ENCODE peak calls at places on chromosomes 6 and 20, in nine cellular contexts. J is stomach, U is HL-60, Y is WTC11, B is spleen, F is K562, H is adrenal gland, T is foreskin keratinocyte, C is Calu3. Z is an unnamed sample.

GRCh38 chr20:38498909-38499308 is 26.3 kb downstream of the RALGAPB start:
- DNase-seq in J (no peak), U (no peak), Y (no peak), B (no peak), F (no peak), H (no peak), T (peak; percentile 20), C (no peak), Z (no peak)

GRCh38 chr6:34157851-34158250 is 12.0 kb upstream of the GRM4 start:
- DNase-seq in J (no peak), U (no peak), Y (peak; percentile 6), B (peak; percentile 31), F (no peak), H (no peak), T (no peak), C (no peak), Z (peak; percentile 15)

GRCh38 chr6:147805155-147805554 is 296.7 kb downstream of the SAMD5 start:
- DNase-seq in J (no peak), U (no peak), Y (no peak), B (no peak), F (no peak), H (no peak), T (no peak), C (no peak), Z (no peak)

GRCh38 chr20:21303872-21304586 is 898 bp downstream of the XRN2 start:
- DNase-seq in J (no peak), U (peak; percentile 25), Y (no peak), B (no peak), F (no peak), H (no peak), T (no peak), C (no peak), Z (no peak)

GRCh38 chr20:10492065-10492464 is 57.0 kb downstream of the SLX4IP start:
- DNase-seq in J (no peak), U (peak; percentile 70), Y (no peak), B (no peak), F (peak; percentile 14), H (no peak), T (no peak), C (no peak), Z (peak; percentile 74)

GRCh38 chr6:155818698-155819097 is 363.1 kb upstream of the NOX3 start:
- DNase-seq in J (no peak), U (no peak), Y (no peak), B (no peak), F (no peak), H (no peak), T (no peak), C (no peak), Z (no peak)

GRCh38 chr20:54643761-54644160 is 168.4 kb downstream of the DOK5 start:
- DNase-seq in J (no peak), U (no peak), Y (no peak), B (no peak), F (no peak), H (no peak), T (peak; percentile 54), C (no peak), Z (no peak)

GRCh38 chr6:14354919-14355572 is 237.5 kb downstream of the CD83 start:
- DNase-seq in J (peak; percentile 31), U (peak; percentile 87), Y (no peak), B (no peak), F (no peak), H (peak; percentile 28), T (peak; percentile 67), C (peak; percentile 19), Z (peak; percentile 64)

GRCh38 chr20:9392892-9393857 is 121.2 kb upstream of the LAMP5 start:
- DNase-seq in J (peak; percentile 67), U (peak; percentile 50), Y (peak; percentile 79), B (no peak), F (peak; percentile 9), H (peak; percentile 51), T (peak; percentile 48), C (peak; percentile 51), Z (peak; percentile 68)

GRCh38 chr6:106757267-106757666 is 127.9 kb downstream of the QRSL1 start:
- DNase-seq in J (no peak), U (no peak), Y (no peak), B (no peak), F (no peak), H (no peak), T (no peak), C (no peak), Z (no peak)

GRCh38 chr6:2132416-2132815 is 113.0 kb downstream of the GMDS start:
- DNase-seq in J (no peak), U (no peak), Y (no peak), B (no peak), F (no peak), H (no peak), T (peak; percentile 33), C (peak; percentile 20), Z (no peak)

GRCh38 chr6:114108119-114109002 is 137.4 kb upstream of the HDAC2 start:
- DNase-seq in J (peak; percentile 69), U (peak; percentile 62), Y (peak; percentile 89), B (no peak), F (peak; percentile 15), H (peak; percentile 74), T (peak; percentile 50), C (peak; percentile 84), Z (no peak)

GRCh38 chr20:53352727-53353440 is 240.8 kb downstream of the ZNF217 start:
- DNase-seq in J (no peak), U (no peak), Y (no peak), B (no peak), F (no peak), H (no peak), T (no peak), C (no peak), Z (no peak)

GRCh38 chr6:155234687-155235543 is 28.9 kb upstream of the CLDN20 start:
- DNase-seq in J (no peak), U (no peak), Y (no peak), B (no peak), F (no peak), H (no peak), T (no peak), C (no peak), Z (no peak)

GRCh38 chr20:61508301-61508700 is 256.2 kb downstream of the CDH4 start:
- DNase-seq in J (no peak), U (no peak), Y (no peak), B (no peak), F (no peak), H (no peak), T (no peak), C (no peak), Z (no peak)

GRCh38 chr6:111534366-111534765 is 51.3 kb upstream of the REV3L start:
- DNase-seq in J (peak; percentile 92), U (peak; percentile 80), Y (no peak), B (no peak), F (no peak), H (peak; percentile 55), T (no peak), C (peak; percentile 49), Z (no peak)

GRCh38 chr20:44959896-44960852 is at the start of gene TOMM34:
- DNase-seq in J (peak; percentile 98), U (peak; percentile 94), Y (peak; percentile 95), B (peak; percentile 99), F (peak; percentile 96), H (peak; percentile 93), T (peak; percentile 77), C (peak; percentile 99), Z (peak; percentile 82)
- TF ChIP-seq CTCF in J (no peak), U (no peak), Y (no peak), B (peak; percentile 32), F (peak; percentile 18), H (no peak), T (peak; percentile 13), C (no peak), Z (no peak)

GRCh38 chr6:27314046-27314445 is 2.0 kb upstream of the POM121L2 start:
- DNase-seq in J (no peak), U (no peak), Y (no peak), B (no peak), F (no peak), H (no peak), T (no peak), C (no peak), Z (no peak)

GRCh38 chr6:27312146-27312949 is at the start of gene POM121L2:
- DNase-seq in J (peak; percentile 80), U (peak; percentile 75), Y (peak; percentile 84), B (peak; percentile 78), F (no peak), H (peak; percentile 41), T (peak; percentile 70), C (peak; percentile 84), Z (peak; percentile 49)

GRCh38 chr6:27311806-27312145 is 297 bp downstream of the POM121L2 start:
- DNase-seq in J (no peak), U (no peak), Y (peak; percentile 44), B (no peak), F (no peak), H (no peak), T (no peak), C (no peak), Z (no peak)

GRCh38 chr6:27312950-27313271 is 838 bp upstream of the POM121L2 start:
- DNase-seq in J (no peak), U (no peak), Y (no peak), B (no peak), F (no peak), H (no peak), T (no peak), C (no peak), Z (no peak)
- TF ChIP-seq CTCF in J (no peak), U (no peak), Y (peak; percentile 16), B (no peak), F (no peak), H (no peak), T (no peak), C (peak; percentile 1), Z (no peak)

GRCh38 chr6:3259491-3259958 is 778 bp downstream of the PSMG4 start:
- DNase-seq in J (peak; percentile 54), U (peak; percentile 64), Y (no peak), B (peak; percentile 80), F (no peak), H (no peak), T (peak; percentile 56), C (peak; percentile 15), Z (no peak)
- TF ChIP-seq CTCF in J (no peak), U (no peak), Y (no peak), B (no peak), F (no peak), H (no peak), T (peak; percentile 24), C (no peak), Z (no peak)

GRCh38 chr6:162125659-162126058 is 601.9 kb downstream of the PRKN start:
- DNase-seq in J (no peak), U (no peak), Y (no peak), B (no peak), F (no peak), H (no peak), T (no peak), C (no peak), Z (no peak)

GRCh38 chr6:162118706-162119105 is 608.9 kb downstream of the PRKN start:
- DNase-seq in J (no peak), U (no peak), Y (no peak), B (no peak), F (no peak), H (no peak), T (no peak), C (no peak), Z (no peak)

GRCh38 chr6:162119349-162119748 is 608.2 kb downstream of the PRKN start:
- DNase-seq in J (no peak), U (peak; percentile 59), Y (no peak), B (no peak), F (no peak), H (no peak), T (peak; percentile 31), C (no peak), Z (peak; percentile 61)

GRCh38 chr6:162124710-162125435 is 602.7 kb downstream of the PRKN start:
- DNase-seq in J (no peak), U (no peak), Y (no peak), B (no peak), F (no peak), H (no peak), T (no peak), C (no peak), Z (no peak)

GRCh38 chr6:162123797-162124196 is 603.8 kb downstream of the PRKN start:
- DNase-seq in J (no peak), U (no peak), Y (no peak), B (no peak), F (no peak), H (no peak), T (no peak), C (no peak), Z (no peak)
- TF ChIP-seq CTCF in J (no peak), U (no peak), Y (peak; percentile 34), B (no peak), F (no peak), H (peak; percentile 13), T (peak; percentile 23), C (peak; percentile 40), Z (peak; percentile 37)